ENCODE peak calls at places on chromosome X, in seven cellular contexts. One of them, this sample, is unnamed.

GRCh38 chrX:1138476-1138875 is 74.0 kb downstream of the CRLF2 start:
- DNase-seq in suprapubic skin: peak; percentile 20
- DNase-seq in heart left ventricle: no peak
- DNase-seq in HCT116: no peak
- DNase-seq in GM12892: no peak
- DNase-seq in adrenal gland: no peak
- DNase-seq in stomach: no peak
- DNase-seq in this sample: no peak

GRCh38 chrX:38882894-38883620 is 81.8 kb downstream of the MID1IP1 start:
- DNase-seq in suprapubic skin: no peak
- DNase-seq in heart left ventricle: no peak
- DNase-seq in HCT116: peak; percentile 48
- DNase-seq in GM12892: no peak
- DNase-seq in adrenal gland: no peak
- DNase-seq in stomach: peak; percentile 36
- DNase-seq in this sample: peak; percentile 14

GRCh38 chrX:130984782-130985181 is 73.4 kb upstream of the ARHGAP36 start:
- DNase-seq in suprapubic skin: no peak
- DNase-seq in heart left ventricle: no peak
- DNase-seq in HCT116: no peak
- DNase-seq in GM12892: no peak
- DNase-seq in adrenal gland: no peak
- DNase-seq in stomach: no peak
- DNase-seq in this sample: no peak

GRCh38 chrX:97060019-97060418 is 176.3 kb downstream of the RPA4 start:
- DNase-seq in suprapubic skin: no peak
- DNase-seq in heart left ventricle: no peak
- DNase-seq in HCT116: no peak
- DNase-seq in GM12892: no peak
- DNase-seq in adrenal gland: no peak
- DNase-seq in stomach: no peak
- DNase-seq in this sample: no peak

GRCh38 chrX:11412715-11413623 is 119.8 kb downstream of the AMELX start:
- DNase-seq in suprapubic skin: no peak
- DNase-seq in heart left ventricle: no peak
- DNase-seq in HCT116: no peak
- DNase-seq in GM12892: no peak
- DNase-seq in adrenal gland: no peak
- DNase-seq in stomach: no peak
- DNase-seq in this sample: no peak

GRCh38 chrX:10633722-10634121 is 13.3 kb upstream of the MID1 start:
- DNase-seq in suprapubic skin: no peak
- DNase-seq in heart left ventricle: peak; percentile 19
- DNase-seq in HCT116: peak; percentile 77
- DNase-seq in GM12892: no peak
- DNase-seq in adrenal gland: peak; percentile 66
- DNase-seq in stomach: no peak
- DNase-seq in this sample: no peak

GRCh38 chrX:8820910-8821527 is 19.8 kb upstream of the FAM9A start:
- DNase-seq in suprapubic skin: no peak
- DNase-seq in heart left ventricle: no peak
- DNase-seq in HCT116: no peak
- DNase-seq in GM12892: no peak
- DNase-seq in adrenal gland: no peak
- DNase-seq in stomach: no peak
- DNase-seq in this sample: no peak

GRCh38 chrX:68693481-68694410 is 46.3 kb downstream of the STARD8 start:
- DNase-seq in suprapubic skin: peak; percentile 84
- DNase-seq in heart left ventricle: peak; percentile 88
- DNase-seq in HCT116: no peak
- DNase-seq in GM12892: no peak
- DNase-seq in adrenal gland: peak; percentile 80
- DNase-seq in stomach: peak; percentile 56
- DNase-seq in this sample: peak; percentile 57

GRCh38 chrX:103275947-103276567 is 493 bp downstream of the TCEAL5 start:
- DNase-seq in suprapubic skin: no peak
- DNase-seq in heart left ventricle: no peak
- DNase-seq in HCT116: no peak
- DNase-seq in GM12892: no peak
- DNase-seq in adrenal gland: no peak
- DNase-seq in stomach: no peak
- DNase-seq in this sample: no peak

GRCh38 chrX:97401586-97402101 is 517.9 kb downstream of the RPA4 start:
- DNase-seq in suprapubic skin: no peak
- DNase-seq in heart left ventricle: no peak
- DNase-seq in HCT116: no peak
- DNase-seq in GM12892: no peak
- DNase-seq in adrenal gland: no peak
- DNase-seq in stomach: no peak
- DNase-seq in this sample: no peak

GRCh38 chrX:8844157-8844556 is 43.0 kb upstream of the FAM9A start:
- DNase-seq in suprapubic skin: no peak
- DNase-seq in heart left ventricle: no peak
- DNase-seq in HCT116: no peak
- DNase-seq in GM12892: no peak
- DNase-seq in adrenal gland: no peak
- DNase-seq in stomach: no peak
- DNase-seq in this sample: no peak

GRCh38 chrX:68652327-68652930 is 5.0 kb downstream of the STARD8 start:
- DNase-seq in suprapubic skin: no peak
- DNase-seq in heart left ventricle: no peak
- DNase-seq in HCT116: no peak
- DNase-seq in GM12892: no peak
- DNase-seq in adrenal gland: no peak
- DNase-seq in stomach: no peak
- DNase-seq in this sample: no peak

GRCh38 chrX:54447461-54447860 is 7.3 kb downstream of the TSR2 start:
- DNase-seq in suprapubic skin: no peak
- DNase-seq in heart left ventricle: no peak
- DNase-seq in HCT116: no peak
- DNase-seq in GM12892: no peak
- DNase-seq in adrenal gland: no peak
- DNase-seq in stomach: no peak
- DNase-seq in this sample: no peak

GRCh38 chrX:43836435-43837184 is 45.6 kb downstream of the MAOB start:
- DNase-seq in suprapubic skin: no peak
- DNase-seq in heart left ventricle: no peak
- DNase-seq in HCT116: peak; percentile 7
- DNase-seq in GM12892: no peak
- DNase-seq in adrenal gland: no peak
- DNase-seq in stomach: no peak
- DNase-seq in this sample: no peak

GRCh38 chrX:10166731-10167149 is 10.0 kb downstream of the CLCN4 start:
- DNase-seq in suprapubic skin: no peak
- DNase-seq in heart left ventricle: no peak
- DNase-seq in HCT116: no peak
- DNase-seq in GM12892: no peak
- DNase-seq in adrenal gland: no peak
- DNase-seq in stomach: peak; percentile 37
- DNase-seq in this sample: no peak

GRCh38 chrX:48737940-48738339 is 23.6 kb upstream of the GLOD5 start:
- DNase-seq in suprapubic skin: no peak
- DNase-seq in heart left ventricle: no peak
- DNase-seq in HCT116: no peak
- DNase-seq in GM12892: no peak
- DNase-seq in adrenal gland: no peak
- DNase-seq in stomach: no peak
- DNase-seq in this sample: no peak

GRCh38 chrX:74207539-74207938 is 96.4 kb upstream of the ZCCHC13 start:
- DNase-seq in suprapubic skin: no peak
- DNase-seq in heart left ventricle: no peak
- DNase-seq in HCT116: no peak
- DNase-seq in GM12892: no peak
- DNase-seq in adrenal gland: no peak
- DNase-seq in stomach: no peak
- DNase-seq in this sample: no peak

GRCh38 chrX:16076834-16077233 is 46.5 kb upstream of the GRPR start:
- DNase-seq in suprapubic skin: no peak
- DNase-seq in heart left ventricle: no peak
- DNase-seq in HCT116: no peak
- DNase-seq in GM12892: no peak
- DNase-seq in adrenal gland: no peak
- DNase-seq in stomach: no peak
- DNase-seq in this sample: no peak

GRCh38 chrX:108177321-108177990 is 85.9 kb downstream of the ATG4A start:
- DNase-seq in suprapubic skin: no peak
- DNase-seq in heart left ventricle: no peak
- DNase-seq in HCT116: no peak
- DNase-seq in GM12892: no peak
- DNase-seq in adrenal gland: no peak
- DNase-seq in stomach: no peak
- DNase-seq in this sample: no peak

GRCh38 chrX:46676399-46677351 is 82.2 kb downstream of the SLC9A7 start:
- DNase-seq in suprapubic skin: no peak
- DNase-seq in heart left ventricle: no peak
- DNase-seq in HCT116: no peak
- DNase-seq in GM12892: no peak
- DNase-seq in adrenal gland: no peak
- DNase-seq in stomach: no peak
- DNase-seq in this sample: no peak

GRCh38 chrX:47662144-47662657 is 3.2 kb upstream of the UXT start:
- DNase-seq in suprapubic skin: no peak
- DNase-seq in heart left ventricle: no peak
- DNase-seq in HCT116: no peak
- DNase-seq in GM12892: no peak
- DNase-seq in adrenal gland: peak; percentile 47
- DNase-seq in stomach: no peak
- DNase-seq in this sample: no peak

GRCh38 chrX:12471061-12471460 is 320.2 kb upstream of the PRPS2 start:
- DNase-seq in suprapubic skin: no peak
- DNase-seq in heart left ventricle: no peak
- DNase-seq in HCT116: no peak
- DNase-seq in GM12892: no peak
- DNase-seq in adrenal gland: no peak
- DNase-seq in stomach: no peak
- DNase-seq in this sample: no peak

GRCh38 chrX:1754077-1754476 is 139.2 kb downstream of the ASMT start:
- DNase-seq in suprapubic skin: no peak
- DNase-seq in heart left ventricle: no peak
- DNase-seq in HCT116: no peak
- DNase-seq in GM12892: no peak
- DNase-seq in adrenal gland: no peak
- DNase-seq in stomach: no peak
- DNase-seq in this sample: peak; percentile 57

GRCh38 chrX:41047878-41048534 is 37.2 kb upstream of the USP9X start:
- DNase-seq in suprapubic skin: no peak
- DNase-seq in heart left ventricle: no peak
- DNase-seq in HCT116: no peak
- DNase-seq in GM12892: no peak
- DNase-seq in adrenal gland: no peak
- DNase-seq in stomach: no peak
- DNase-seq in this sample: no peak
- TF ChIP-seq POLR2A in suprapubic skin: no peak
- TF ChIP-seq POLR2A in heart left ventricle: no peak
- TF ChIP-seq POLR2A in HCT116: no peak
- TF ChIP-seq POLR2A in GM12892: no peak
- TF ChIP-seq POLR2A in adrenal gland: no peak
- TF ChIP-seq POLR2A in stomach: no peak
- TF ChIP-seq POLR2A in this sample: no peak

DNA sequence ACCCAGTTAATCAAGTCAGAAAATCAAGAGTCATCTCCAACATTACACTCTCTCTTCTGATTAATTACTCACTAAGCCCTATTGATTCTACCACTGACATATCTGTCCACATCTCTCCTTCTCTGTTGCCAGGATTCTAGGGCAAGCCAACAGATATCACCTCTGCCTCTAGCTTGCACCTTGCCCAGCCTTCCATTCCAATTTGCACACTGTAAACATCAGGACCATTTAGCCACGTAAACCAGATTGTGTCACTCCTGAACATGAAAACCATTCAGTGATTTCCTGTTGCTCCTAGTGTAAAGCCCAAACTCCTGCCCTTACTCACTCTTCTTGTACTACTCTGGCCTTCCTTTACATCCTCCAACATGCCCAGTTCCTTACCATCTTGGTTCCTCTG is 68.0 kb upstream of the PLS3 start:
- DNase-seq in suprapubic skin: no peak
- DNase-seq in heart left ventricle: no peak
- DNase-seq in HCT116: no peak
- DNase-seq in GM12892: no peak
- DNase-seq in adrenal gland: no peak
- DNase-seq in stomach: no peak
- DNase-seq in this sample: no peak
- TF ChIP-seq POLR2A in suprapubic skin: no peak
- TF ChIP-seq POLR2A in heart left ventricle: no peak
- TF ChIP-seq POLR2A in HCT116: no peak
- TF ChIP-seq POLR2A in GM12892: no peak
- TF ChIP-seq POLR2A in adrenal gland: no peak
- TF ChIP-seq POLR2A in stomach: no peak
- TF ChIP-seq POLR2A in this sample: no peak

DNA sequence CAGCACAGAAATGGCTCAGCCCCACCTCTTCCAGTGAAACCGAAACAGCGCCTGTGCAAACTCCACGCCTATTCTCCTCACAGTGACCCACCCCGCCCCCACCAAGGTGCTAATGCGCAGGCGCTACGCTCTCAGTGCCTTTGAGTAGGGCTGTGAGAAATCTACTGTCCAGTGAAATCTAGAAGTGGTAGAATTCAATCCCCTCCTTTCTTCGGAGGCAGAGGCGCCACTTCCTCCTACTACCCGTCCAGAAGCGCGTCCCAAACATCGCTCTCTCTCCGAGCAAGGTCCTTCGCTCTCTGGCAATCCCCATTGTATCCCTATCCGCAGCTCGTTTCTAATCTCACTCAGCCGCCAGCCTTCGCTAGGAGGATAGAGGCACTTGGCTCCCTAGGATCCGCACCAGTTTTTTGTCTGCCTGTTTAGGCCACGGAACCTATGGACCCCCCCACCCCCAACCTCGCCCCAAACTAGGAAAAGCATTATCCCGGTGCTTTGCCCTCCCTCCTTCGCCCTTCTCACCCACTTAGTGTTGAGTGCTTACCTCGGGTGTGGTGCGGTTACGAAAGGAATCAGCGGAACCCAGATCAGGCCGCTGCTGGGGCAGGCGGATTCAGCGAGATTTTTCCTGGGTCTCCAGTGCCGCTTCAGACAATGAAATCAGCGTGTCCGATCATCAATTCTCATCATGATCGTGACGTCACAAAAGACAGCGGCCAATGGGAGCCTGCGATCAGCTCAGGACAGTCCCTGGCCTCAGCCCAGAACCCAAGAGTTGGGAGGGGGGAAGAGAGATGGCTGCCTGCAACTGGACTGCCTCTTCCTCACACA is at the start of gene HDX:
- DNase-seq in suprapubic skin: peak; percentile 84
- DNase-seq in heart left ventricle: peak; percentile 85
- DNase-seq in HCT116: no peak
- DNase-seq in GM12892: peak; percentile 7
- DNase-seq in adrenal gland: peak; percentile 92
- DNase-seq in stomach: peak; percentile 74
- DNase-seq in this sample: peak; percentile 22
- TF ChIP-seq POLR2A in suprapubic skin: no peak
- TF ChIP-seq POLR2A in heart left ventricle: no peak
- TF ChIP-seq POLR2A in HCT116: no peak
- TF ChIP-seq POLR2A in GM12892: peak; percentile 54
- TF ChIP-seq POLR2A in adrenal gland: peak; percentile 72
- TF ChIP-seq POLR2A in stomach: no peak
- TF ChIP-seq POLR2A in this sample: no peak

DNA sequence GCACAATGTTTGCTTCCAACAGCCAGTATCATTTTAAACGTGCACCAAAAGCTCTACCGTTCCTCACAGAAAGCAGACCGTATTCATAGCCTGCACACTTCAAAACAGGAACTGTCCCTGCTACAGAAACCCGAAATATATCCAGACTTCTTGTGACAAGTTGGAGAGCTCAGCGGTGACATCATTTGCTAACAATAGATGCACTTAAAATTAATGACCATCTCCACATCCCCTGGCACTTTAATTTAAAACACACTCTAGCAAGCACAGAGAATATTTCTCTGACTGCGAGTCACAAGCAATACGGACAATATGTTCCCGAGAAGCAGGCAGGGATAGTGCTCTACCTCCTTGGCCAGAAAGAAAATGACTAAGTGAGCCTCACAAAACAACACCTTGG is 2.5 kb downstream of the NYX start:
- DNase-seq in suprapubic skin: no peak
- DNase-seq in heart left ventricle: no peak
- DNase-seq in HCT116: no peak
- DNase-seq in GM12892: no peak
- DNase-seq in adrenal gland: no peak
- DNase-seq in stomach: no peak
- DNase-seq in this sample: no peak
- TF ChIP-seq POLR2A in suprapubic skin: no peak
- TF ChIP-seq POLR2A in heart left ventricle: no peak
- TF ChIP-seq POLR2A in HCT116: no peak
- TF ChIP-seq POLR2A in GM12892: no peak
- TF ChIP-seq POLR2A in adrenal gland: no peak
- TF ChIP-seq POLR2A in stomach: no peak
- TF ChIP-seq POLR2A in this sample: no peak